ENCODE peak calls at places on chromosomes 16 and 17, in six cellular contexts. E is neural progenitor cell, H is adrenal gland, A is suprapubic skin, X is ascending aorta, C is uterus. W is an unnamed sample.

GRCh38 chr16:13982446-13982845 is 62.5 kb downstream of the ERCC4 start:
- DNase-seq in X (no peak), E (no peak), A (no peak), H (peak), C (no peak), W (no peak)

GRCh38 chr16:67885545-67885944 is 860 bp downstream of the NRN1L start:
- DNase-seq in A (no peak), C (no peak), E (no peak), H (no peak), X (no peak), W (no peak)

GRCh38 chr17:39979865-39980401 is 674 bp upstream of the PSMD3 start:
- DNase-seq in H (peak), A (no peak), X (no peak), C (peak), E (peak), W (no peak)

GRCh38 chr16:60744198-60744597 is 1292.0 kb downstream of the CDH8 start:
- DNase-seq in H (no peak), C (no peak), A (no peak), X (no peak), E (no peak), W (no peak)

GRCh38 chr17:59756236-59756818 is 48.9 kb downstream of the VMP1 start:
- DNase-seq in H (no peak), C (no peak), E (no peak), A (no peak), X (no peak), W (no peak)

GRCh38 chr17:37261286-37261685 is 114.5 kb upstream of the C17orf78 start:
- DNase-seq in E (no peak), X (no peak), C (no peak), H (no peak), A (no peak), W (no peak)

GRCh38 chr16:78285437-78285917 is 186.0 kb downstream of the WWOX start:
- DNase-seq in X (no peak), E (no peak), A (no peak), C (no peak), H (no peak), W (no peak)

GRCh38 chr17:81939881-81940385 is 2.8 kb upstream of the PYCR1 start:
- DNase-seq in H (no peak), A (no peak), C (no peak), E (no peak), X (no peak), W (no peak)

GRCh38 chr17:79513206-79513605 is 97.6 kb downstream of the RBFOX3 start:
- DNase-seq in A (no peak), H (no peak), X (no peak), E (no peak), C (no peak), W (no peak)

GRCh38 chr17:58320570-58321323 is 7.8 kb downstream of the TSPOAP1 start:
- DNase-seq in C (no peak), H (no peak), A (no peak), E (no peak), X (no peak), W (no peak)

GRCh38 chr16:88353691-88354090 is 29.1 kb upstream of the ZNF469 start:
- DNase-seq in X (no peak), H (no peak), C (no peak), A (no peak), E (no peak), W (no peak)

GRCh38 chr16:78543066-78543465 is 443.6 kb downstream of the WWOX start:
- DNase-seq in A (no peak), H (no peak), X (no peak), E (no peak), C (no peak), W (no peak)

GRCh38 chr17:76004750-76005262 is 4.2 kb downstream of the CDK3 start:
- DNase-seq in C (no peak), H (peak), E (no peak), A (no peak), X (no peak), W (no peak)

GRCh38 chr17:79832211-79833109 is 6.8 kb downstream of the CBX4 start:
- DNase-seq in E (peak), A (no peak), C (no peak), H (no peak), X (no peak), W (no peak)

GRCh38 chr16:17287401-17287800 is 183.4 kb downstream of the XYLT1 start:
- DNase-seq in C (no peak), H (no peak), E (peak), X (no peak), A (no peak), W (no peak)

GRCh38 chr16:85420501-85421337 is 192.4 kb upstream of the GSE1 start:
- DNase-seq in E (peak), A (no peak), X (no peak), C (peak), H (peak), W (no peak)

GRCh38 chr17:68296217-68297140 is 5.2 kb downstream of the ARSG start:
- DNase-seq in A (no peak), C (no peak), X (no peak), H (no peak), E (no peak), W (peak)

GRCh38 chr16:27313422-27314160 is at the start of gene IL4R:
- DNase-seq in X (peak), A (peak), E (peak), H (peak), C (peak), W (peak)

GRCh38 chr17:7446669-7447068 is 1.8 kb downstream of the CHRNB1 start:
- DNase-seq in H (no peak), E (peak), A (no peak), C (no peak), X (no peak), W (no peak)

GRCh38 chr17:63622571-63623390 is 564 bp downstream of the MAP3K3 start:
- DNase-seq in E (peak), H (peak), X (no peak), A (peak), C (peak), W (no peak)

GRCh38 chr17:47872019-47872650 is 21.2 kb upstream of the SP6 start:
- DNase-seq in E (peak), H (no peak), C (no peak), A (no peak), X (no peak), W (no peak)

GRCh38 chr16:49112754-49113153 is 168.9 kb downstream of the CBLN1 start:
- DNase-seq in A (no peak), C (peak), X (no peak), H (peak), E (no peak), W (no peak)

GRCh38 chr16:67873435-67874146 is 739 bp downstream of the EDC4 start:
- DNase-seq in X (no peak), E (no peak), H (peak), C (no peak), A (no peak), W (no peak)

GRCh38 chr17:65551641-65552040 is 9.8 kb downstream of the AXIN2 start:
- DNase-seq in C (no peak), H (no peak), E (no peak), A (no peak), X (no peak), W (no peak)

GRCh38 chr17:64165347-64165746 is 35.4 kb upstream of the ERN1 start:
- DNase-seq in C (no peak), A (no peak), E (no peak), H (no peak), X (no peak), W (no peak)

GRCh38 chr16:25052530-25052929 is 37.4 kb upstream of the ARHGAP17 start:
- DNase-seq in A (no peak), X (no peak), E (no peak), H (peak), C (no peak), W (no peak)

GRCh38 chr17:70905796-70906195 is 736.5 kb downstream of the KCNJ2 start:
- DNase-seq in C (peak), X (peak), A (no peak), E (no peak), H (peak), W (no peak)

DNA sequence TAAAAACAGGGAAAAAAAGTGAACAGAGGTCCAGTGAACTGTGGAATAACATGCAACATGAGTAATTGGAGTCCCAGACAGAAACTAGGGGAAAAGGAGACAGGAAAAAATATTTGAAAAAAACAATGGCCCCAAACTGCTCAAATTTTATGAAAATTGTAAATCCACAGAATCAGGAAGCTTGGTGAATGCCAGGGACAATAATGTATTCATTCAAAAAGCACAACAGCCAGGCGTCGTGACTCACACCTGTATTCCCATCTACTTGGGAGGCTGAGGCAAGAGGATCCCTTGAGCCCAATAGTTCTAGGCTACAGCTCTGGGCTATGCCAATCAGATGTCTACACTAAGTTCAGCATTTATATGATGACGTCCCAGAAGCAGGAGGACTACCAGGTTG is 23.7 kb downstream of the NCOR1 start:
- DNase-seq in C (no peak), X (no peak), E (no peak), A (no peak), H (no peak), W (no peak)
- H3K4me3 ChIP-seq in C (no peak), X (no peak), E (no peak), A (no peak), H (no peak), W (no peak)

DNA sequence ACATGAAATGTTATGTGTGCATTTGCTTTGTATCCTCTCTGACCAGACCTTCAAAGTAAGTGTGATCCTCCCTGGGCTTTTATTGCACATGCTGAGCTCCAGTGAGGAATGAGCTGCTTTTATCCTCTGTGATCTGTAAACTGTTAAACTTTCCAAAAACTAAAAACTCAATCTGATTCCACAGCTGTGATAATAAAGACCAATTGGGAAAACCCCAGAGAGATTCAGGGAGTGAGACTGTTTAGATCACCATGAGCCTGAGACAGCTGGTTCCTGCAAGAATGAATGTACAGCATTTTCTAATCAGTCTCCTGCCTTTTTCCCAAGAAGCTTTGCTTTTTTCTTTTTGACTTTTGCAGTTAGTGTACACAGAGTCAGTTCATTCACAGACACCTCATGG is 182.8 kb downstream of the LGALS9B start:
- DNase-seq in A (no peak), X (no peak), H (no peak), C (no peak), E (no peak), W (no peak)
- TF ChIP-seq CTCF in A (no peak), X (no peak), H (no peak), C (no peak), E (no peak), W (no peak)

GRCh38 chr17:42853597-42853967 is 2.6 kb downstream of the AOC3 start:
- DNase-seq in C (no peak), H (no peak), X (no peak), E (no peak), A (peak), W (no peak)

GRCh38 chr17:42850964-42851363 is at the start of gene AOC3:
- DNase-seq in X (no peak), E (no peak), A (no peak), C (peak), H (peak), W (no peak)

GRCh38 chr17:42853968-42854790 is 3.2 kb downstream of the AOC3 start:
- DNase-seq in X (no peak), C (no peak), H (no peak), A (peak), E (no peak), W (no peak)

GRCh38 chr17:42853004-42853403 is 2.0 kb downstream of the AOC3 start:
- DNase-seq in E (no peak), C (peak), X (no peak), A (peak), H (peak), W (no peak)

DNA sequence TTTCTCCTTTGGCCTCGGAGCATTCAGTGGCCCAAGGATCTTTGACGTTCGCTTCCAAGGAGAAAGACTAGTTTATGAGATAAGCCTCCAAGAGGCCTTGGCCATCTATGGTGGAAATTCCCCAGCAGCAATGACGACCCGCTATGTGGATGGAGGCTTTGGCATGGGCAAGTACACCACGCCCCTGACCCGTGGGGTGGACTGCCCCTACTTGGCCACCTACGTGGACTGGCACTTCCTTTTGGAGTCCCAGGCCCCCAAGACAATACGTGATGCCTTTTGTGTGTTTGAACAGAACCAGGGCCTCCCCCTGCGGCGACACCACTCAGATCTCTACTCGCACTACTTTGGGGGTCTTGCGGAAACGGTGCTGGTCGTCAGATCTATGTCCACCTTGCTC is 1.4 kb downstream of the AOC3 start:
- DNase-seq in E (no peak), A (no peak), X (no peak), H (peak), C (no peak), W (no peak)
- H3K4me3 ChIP-seq in E (no peak), A (peak), X (peak), H (peak), C (peak), W (no peak)

GRCh38 chr17:19567216-19568015 is 33.8 kb downstream of the SLC47A1 start:
- DNase-seq in E (no peak), X (no peak), H (no peak), A (no peak), C (no peak), W (no peak)
- TF ChIP-seq CTCF in E (peak), X (no peak), H (no peak), A (no peak), C (no peak), W (no peak)

W was measured in LNCaP clone FGC.